ENCODE peak calls at places on chromosomes 12 and 14, in seven cellular contexts. Z is H1, Y is IMR-90, X is mesendoderm, F is H9, D is neuronal stem cell, B is mesenchymal stem cell. A is an unnamed sample.
A peak's percentile ranks its signal among the peaks of the same experiment; 100 is the strongest.

GRCh38 chr14:58465425-58465824 is 37.9 kb downstream of the KIAA0586 start:
- DNase-seq in Z (no peak), Y (peak; percentile 70), X (no peak), F (no peak), D (no peak), B (peak; percentile 70), A (peak; percentile 2)

GRCh38 chr12:118101051-118101450 is 2.8 kb downstream of the VSIG10 start:
- DNase-seq in Z (no peak), Y (no peak), X (no peak), F (no peak), D (no peak), B (no peak), A (no peak)

GRCh38 chr14:74405663-74406062 is 20.3 kb downstream of the SYNDIG1L start:
- DNase-seq in Z (no peak), Y (no peak), X (no peak), F (no peak), D (no peak), B (no peak), A (no peak)

GRCh38 chr12:69497308-69498026 is 27.3 kb downstream of the FRS2 start:
- DNase-seq in Z (no peak), Y (peak; percentile 40), X (no peak), F (no peak), D (no peak), B (peak; percentile 71), A (no peak)

GRCh38 chr12:53636641-53637040 is 10.5 kb upstream of the ATF7 start:
- DNase-seq in Z (no peak), Y (no peak), X (no peak), F (no peak), D (no peak), B (no peak), A (no peak)

GRCh38 chr14:72644758-72645489 is 249.0 kb downstream of the DPF3 start:
- DNase-seq in Z (no peak), Y (peak; percentile 35), X (peak; percentile 38), F (no peak), D (no peak), B (peak; percentile 8), A (no peak)

GRCh38 chr12:100554608-100555077 is 18.8 kb upstream of the GAS2L3 start:
- DNase-seq in Z (no peak), Y (peak; percentile 90), X (peak; percentile 94), F (peak; percentile 56), D (peak; percentile 73), B (peak; percentile 91), A (peak; percentile 94)

GRCh38 chr14:32366995-32367394 is 37.9 kb downstream of the AKAP6 start:
- DNase-seq in Z (no peak), Y (no peak), X (no peak), F (no peak), D (no peak), B (no peak), A (no peak)

GRCh38 chr14:55388160-55388559 is 23.5 kb downstream of the ATG14 start:
- DNase-seq in Z (no peak), Y (peak; percentile 95), X (no peak), F (no peak), D (no peak), B (peak; percentile 35), A (no peak)

GRCh38 chr12:2409656-2410265 is 357.0 kb downstream of the CACNA1C start:
- DNase-seq in Z (no peak), Y (no peak), X (no peak), F (no peak), D (no peak), B (no peak), A (no peak)

GRCh38 chr14:92510972-92511371 is 2.6 kb upstream of the RIN3 start:
- DNase-seq in Z (no peak), Y (no peak), X (peak; percentile 82), F (peak; percentile 72), D (no peak), B (no peak), A (peak; percentile 55)

GRCh38 chr12:13101854-13102375 is 1.6 kb downstream of the GSG1 start:
- DNase-seq in Z (no peak), Y (peak; percentile 46), X (no peak), F (no peak), D (no peak), B (peak; percentile 74), A (peak; percentile 55)

GRCh38 chr12:56029666-56030293 is 8.9 kb downstream of the IKZF4 start:
- DNase-seq in Z (peak; percentile 52), Y (peak; percentile 67), X (peak; percentile 59), F (peak; percentile 48), D (no peak), B (peak; percentile 72), A (peak; percentile 37)

GRCh38 chr14:69666698-69667211 is 55.4 kb downstream of the SUSD6 start:
- DNase-seq in Z (no peak), Y (peak; percentile 69), X (no peak), F (no peak), D (no peak), B (no peak), A (no peak)
- H3K4ac ChIP-seq in Z (no peak overlapping the region), Y (peak overlapping the region; percentile 81), X (no peak overlapping the region), F (no peak overlapping the region), D (no peak overlapping the region), B (no peak overlapping the region), A (no peak overlapping the region)

GRCh38 chr12:3705349-3705675 is 47.6 kb downstream of the CRACR2A start:
- DNase-seq in Z (no peak), Y (no peak), X (peak; percentile 83), F (no peak), D (no peak), B (no peak), A (no peak)
- H3K4me2 ChIP-seq in Z (no peak overlapping the region), Y (no peak overlapping the region), X (no peak overlapping the region), F (no peak overlapping the region), D (no peak overlapping the region), B (no peak overlapping the region), A (no peak overlapping the region)

GRCh38 chr14:99603965-99604765 is at the start of gene CCDC85C:
- DNase-seq in Z (peak; percentile 95), Y (peak; percentile 94), X (peak; percentile 98), F (peak; percentile 97), D (peak; percentile 98), B (peak; percentile 92), A (peak; percentile 97)
- H3K4ac ChIP-seq in Z (peak within 1 kb of the TSS; percentile 94), Y (peak within 1 kb of the TSS; percentile 76), X (peak within 1 kb of the TSS; percentile 75), F (no peak within 1 kb of the TSS), D (peak within 1 kb of the TSS; percentile 43), B (peak within 1 kb of the TSS; percentile 46), A (peak within 1 kb of the TSS; percentile 61)

GRCh38 chr14:68386446-68386845 is 406.4 kb downstream of the ZFP36L1 start:
- DNase-seq in Z (no peak), Y (no peak), X (peak; percentile 70), F (no peak), D (no peak), B (no peak), A (no peak)

GRCh38 chr14:68386950-68387779 is 405.7 kb downstream of the ZFP36L1 start:
- DNase-seq in Z (no peak), Y (peak; percentile 67), X (no peak), F (no peak), D (no peak), B (no peak), A (no peak)

GRCh38 chr14:68380304-68380840 is 412.5 kb downstream of the ZFP36L1 start:
- DNase-seq in Z (no peak), Y (no peak), X (no peak), F (no peak), D (no peak), B (no peak), A (no peak)

GRCh38 chr14:68384881-68385280 is 408.0 kb downstream of the ZFP36L1 start:
- DNase-seq in Z (no peak), Y (no peak), X (no peak), F (no peak), D (no peak), B (no peak), A (no peak)

DNA sequence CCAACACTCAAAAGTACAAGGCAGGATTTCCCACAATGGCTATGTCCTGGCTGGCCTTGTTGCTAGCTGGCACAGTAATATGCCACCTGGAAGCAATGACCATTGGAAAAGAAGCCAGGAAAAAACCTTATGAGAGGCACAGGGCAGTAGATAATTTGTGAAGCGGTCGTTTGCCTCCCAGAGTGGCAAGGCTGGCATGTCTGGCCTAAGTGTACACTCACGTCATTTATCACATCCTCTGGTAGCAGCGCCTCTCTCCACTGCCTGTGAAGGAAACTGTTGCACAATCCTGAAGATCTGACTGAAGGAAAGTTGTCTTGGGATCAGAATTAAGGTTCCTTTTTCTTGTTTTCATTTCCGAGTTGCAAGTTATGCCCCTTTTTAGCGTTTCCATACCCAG is 408.5 kb downstream of the ZFP36L1 start:
- DNase-seq in Z (no peak), Y (no peak), X (no peak), F (no peak), D (no peak), B (peak; percentile 54), A (peak; percentile 43)
- H3K4me2 ChIP-seq in Z (no peak overlapping the region), Y (no peak overlapping the region), X (no peak overlapping the region), F (no peak overlapping the region), D (no peak overlapping the region), B (no peak overlapping the region), A (no peak overlapping the region)

DNA sequence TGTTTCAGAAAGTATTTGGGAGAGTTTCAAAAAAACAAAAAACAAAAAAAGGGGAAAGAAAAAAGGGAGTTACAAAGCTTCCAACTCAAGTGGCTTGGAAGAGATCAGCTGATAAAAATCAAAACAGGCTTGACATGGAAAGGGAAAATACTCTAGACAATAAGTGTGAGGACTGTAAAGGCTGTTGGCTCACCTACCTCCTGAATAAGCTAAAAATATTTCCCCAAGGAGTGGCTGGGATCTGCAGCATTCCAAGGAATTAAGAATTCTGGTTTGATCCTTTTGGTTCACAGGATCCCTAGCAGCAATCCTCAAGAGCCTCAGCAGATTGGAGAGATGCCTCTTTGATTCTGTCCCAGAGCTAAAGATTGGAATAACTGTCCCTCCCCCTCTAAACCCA is 11.2 kb upstream of the AJUBA start:
- DNase-seq in Z (no peak), Y (no peak), X (peak; percentile 68), F (no peak), D (no peak), B (no peak), A (no peak)
- H3K4ac ChIP-seq in Z (no peak overlapping the region), Y (no peak overlapping the region), X (no peak overlapping the region), F (no peak overlapping the region), D (no peak overlapping the region), B (no peak overlapping the region), A (no peak overlapping the region)